ENCODE peak calls at places on chromosomes 13 and 19, in four cellular contexts. N is WTC11, Z is SK-N-SH, V is H1. M is an unnamed sample.

GRCh38 chr13:80740076-80740475 is 399.1 kb upstream of the SPRY2 start:
- DNase-seq in N (no peak), Z (no peak), V (no peak), M (no peak)

GRCh38 chr13:36848228-36848982 is 29.4 kb downstream of the RFXAP start:
- DNase-seq in N (peak), Z (peak), V (peak), M (no peak)

GRCh38 chr19:31461814-31462539 is 112.7 kb upstream of the TSHZ3 start:
- DNase-seq in N (no peak), Z (no peak), V (no peak), M (no peak)

GRCh38 chr13:85009447-85009846 is 789.8 kb downstream of the SLITRK6 start:
- DNase-seq in N (no peak), Z (no peak), V (no peak), M (no peak)

GRCh38 chr13:53238241-53238640 is 209.6 kb downstream of the OLFM4 start:
- DNase-seq in N (peak), Z (no peak), V (no peak), M (no peak)

GRCh38 chr19:2680808-2681207 is 21.7 kb downstream of the GNG7 start:
- DNase-seq in N (no peak), Z (no peak), V (no peak), M (no peak)

GRCh38 chr13:59120297-59120843 is 1043.4 kb downstream of the DIAPH3 start:
- DNase-seq in N (no peak), Z (no peak), V (no peak), M (no peak)

GRCh38 chr19:47518139-47518538 is 3.3 kb upstream of the NAPA start:
- DNase-seq in N (no peak), Z (no peak), V (no peak), M (no peak)

GRCh38 chr13:114282143-114282685 is 813 bp downstream of the UPF3A start:
- DNase-seq in N (peak), Z (peak), V (peak), M (peak)

GRCh38 chr13:47085346-47085745 is 188.5 kb upstream of the HTR2A start:
- DNase-seq in N (no peak), Z (no peak), V (no peak), M (no peak)

GRCh38 chr19:51097166-51097736 is 11.0 kb downstream of the CTU1 start:
- DNase-seq in N (peak), Z (peak), V (peak), M (peak)

GRCh38 chr13:23790591-23791170 is 98.5 kb downstream of the MIPEP start:
- DNase-seq in N (no peak), Z (no peak), V (no peak), M (no peak)

GRCh38 chr13:67106502-67107057 is 123.6 kb downstream of the PCDH9 start:
- DNase-seq in N (no peak), Z (no peak), V (no peak), M (no peak)

GRCh38 chr19:52963229-52963760 is 614 bp upstream of the ZNF816 start:
- DNase-seq in N (peak), Z (peak), V (peak), M (peak)

GRCh38 chr19:15159251-15159650 is 41.5 kb downstream of the NOTCH3 start:
- DNase-seq in N (no peak), Z (no peak), V (no peak), M (no peak)

GRCh38 chr13:48728876-48729275 is 75.1 kb downstream of the CYSLTR2 start:
- DNase-seq in N (no peak), Z (no peak), V (no peak), M (no peak)

GRCh38 chr13:40408602-40409001 is 257.8 kb downstream of the FOXO1 start:
- DNase-seq in N (no peak), Z (no peak), V (no peak), M (no peak)

GRCh38 chr19:6672693-6673290 is 2.8 kb upstream of the TNFSF14 start:
- DNase-seq in N (no peak), Z (no peak), V (no peak), M (no peak)

GRCh38 chr13:84896128-84896527 is 903.1 kb downstream of the SLITRK6 start:
- DNase-seq in N (peak), Z (peak), V (peak), M (peak)

GRCh38 chr19:6739390-6739883 is at the start of gene TRIP10:
- DNase-seq in N (peak), Z (peak), V (peak), M (peak)

GRCh38 chr13:30998548-30999140 is 66.2 kb downstream of the TEX26 start:
- DNase-seq in N (no peak), Z (peak), V (no peak), M (no peak)

GRCh38 chr19:13082192-13083007 is 20.3 kb downstream of the LYL1 start:
- DNase-seq in N (peak), Z (peak), V (no peak), M (peak)

GRCh38 chr19:18346091-18346490 is 5.7 kb downstream of the PGPEP1 start:
- DNase-seq in N (peak), Z (no peak), V (peak), M (no peak)

GRCh38 chr13:73261739-73262216 is 203.0 kb downstream of the KLF5 start:
- DNase-seq in N (no peak), Z (no peak), V (no peak), M (no peak)

GRCh38 chr13:71962735-71963134 is 95.7 kb upstream of the DACH1 start:
- DNase-seq in N (no peak), Z (no peak), V (no peak), M (no peak)

GRCh38 chr13:35472308-35473008 is 4.0 kb downstream of the MAB21L1 start:
- DNase-seq in N (no peak), Z (peak), V (no peak), M (no peak)

GRCh38 chr19:36213793-36214387 is 575 bp downstream of the ZNF565 start:
- DNase-seq in N (no peak), Z (no peak), V (no peak), M (peak)

DNA sequence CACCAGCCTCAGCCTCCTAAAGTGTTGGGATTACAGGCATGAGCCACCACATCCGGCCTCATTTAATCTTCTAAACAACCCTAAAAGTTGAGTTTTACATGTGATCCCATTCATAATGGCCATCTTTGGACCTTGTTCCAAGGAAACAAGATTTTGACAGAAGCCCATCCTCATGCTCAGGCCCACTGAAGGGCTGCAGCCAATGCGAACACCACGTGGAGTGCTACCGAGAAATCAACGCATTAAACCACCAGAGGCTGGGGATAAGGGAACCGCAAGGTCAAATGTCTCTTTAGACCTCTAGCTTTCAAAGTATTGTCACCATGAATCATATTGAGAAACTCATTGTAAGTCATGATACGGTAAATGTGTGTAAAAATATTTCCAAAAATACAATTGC is 49.4 kb upstream of the DOCK9 start:
- DNase-seq in N (no peak), Z (no peak), V (no peak), M (no peak)
- TF ChIP-seq TEAD4 in N (no peak), Z (no peak), V (no peak), M (peak)

GRCh38 chr13:111337206-111337605 is 16.8 kb downstream of the TEX29 start:
- DNase-seq in N (no peak), Z (no peak), V (no peak), M (no peak)

GRCh38 chr13:111341886-111342285 is 21.4 kb downstream of the TEX29 start:
- DNase-seq in N (no peak), Z (no peak), V (no peak), M (no peak)

GRCh38 chr13:111338841-111339240 is 18.4 kb downstream of the TEX29 start:
- DNase-seq in N (no peak), Z (no peak), V (no peak), M (no peak)

GRCh38 chr13:111337741-111338140 is 17.3 kb downstream of the TEX29 start:
- DNase-seq in N (no peak), Z (no peak), V (no peak), M (no peak)

GRCh38 chr13:111339366-111340143 is 19.1 kb downstream of the TEX29 start:
- DNase-seq in N (no peak), Z (no peak), V (no peak), M (no peak)
- TF ChIP-seq MAX in N (no peak), Z (no peak), V (no peak), M (no peak)

DNA sequence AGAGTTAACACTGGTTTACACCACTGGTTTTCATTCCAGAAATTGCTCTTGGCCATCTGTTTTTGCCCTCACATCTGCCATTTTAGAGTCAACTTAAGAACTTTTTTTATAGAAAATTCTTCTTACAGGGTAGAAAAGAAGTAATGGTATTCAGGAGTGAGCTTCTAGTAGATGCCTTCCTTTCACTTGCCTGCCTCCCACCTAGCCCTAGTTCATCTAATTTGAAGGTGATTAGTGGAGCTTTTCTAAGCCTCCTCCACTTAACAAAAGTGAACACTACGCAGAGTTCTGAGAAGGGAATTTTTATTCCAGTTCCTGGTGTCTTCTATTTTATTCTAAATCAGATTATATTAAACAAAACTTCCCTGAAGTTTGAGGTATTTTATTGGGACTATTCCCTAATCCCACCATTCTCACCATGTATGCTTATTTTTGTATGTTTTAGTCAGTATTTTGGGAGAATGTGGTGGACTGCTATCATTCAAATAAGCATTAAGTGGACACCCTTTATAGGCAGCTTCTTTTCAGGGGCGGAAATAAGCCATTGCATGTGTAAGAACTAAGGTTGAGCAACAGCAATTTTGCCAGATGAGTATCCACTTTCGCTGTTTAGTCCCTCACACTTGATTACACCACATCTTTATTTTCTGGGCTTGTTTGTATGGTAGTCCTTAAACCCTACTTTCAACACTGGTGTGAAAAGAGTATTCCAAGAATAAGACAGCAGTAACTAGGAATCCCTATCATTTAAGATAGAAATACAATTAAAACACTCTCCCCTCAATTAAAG is 156.9 kb downstream of the ENOX1 start:
- DNase-seq in N (no peak), Z (no peak), V (no peak), M (no peak)
- TF ChIP-seq TEAD4 in N (no peak), Z (no peak), V (no peak), M (no peak)

GRCh38 chr13:27000686-27001085 is 170.9 kb downstream of the USP12 start:
- DNase-seq in N (no peak), Z (no peak), V (no peak), M (no peak)

GRCh38 chr13:26996965-26997752 is 174.5 kb downstream of the USP12 start:
- DNase-seq in N (no peak), Z (no peak), V (no peak), M (no peak)

GRCh38 chr13:26995159-26995558 is 176.5 kb downstream of the USP12 start:
- DNase-seq in N (no peak), Z (no peak), V (no peak), M (no peak)

GRCh38 chr13:26999499-26999898 is 172.1 kb downstream of the USP12 start:
- DNase-seq in N (no peak), Z (no peak), V (no peak), M (no peak)

DNA sequence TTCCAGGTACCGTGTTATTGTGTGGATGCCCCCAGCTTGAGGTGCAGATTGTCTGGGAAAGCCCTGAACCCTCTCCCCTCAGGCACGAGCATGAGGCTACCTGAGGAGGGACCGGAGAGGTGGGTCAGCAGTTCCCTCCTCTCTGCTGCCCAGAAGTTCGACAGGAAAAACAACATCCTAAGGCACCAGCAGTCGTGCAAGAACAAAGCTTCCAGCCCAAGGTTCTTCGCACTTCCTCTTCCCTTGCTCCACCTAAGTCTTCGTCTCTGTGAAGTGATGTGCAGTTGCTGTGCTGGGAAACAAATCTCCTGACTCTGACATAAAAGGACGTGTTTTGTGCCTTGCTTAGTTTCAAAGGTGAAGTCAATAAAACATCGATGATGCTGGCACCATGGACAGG is 173.3 kb downstream of the USP12 start:
- DNase-seq in N (no peak), Z (no peak), V (no peak), M (no peak)
- TF ChIP-seq MAX in N (no peak), Z (no peak), V (no peak), M (no peak)

GRCh38 chr13:74452881-74453280 is 318.7 kb upstream of the KLF12 start:
- DNase-seq in N (no peak), Z (no peak), V (no peak), M (no peak)

GRCh38 chr13:74450525-74450845 is 316.3 kb upstream of the KLF12 start:
- DNase-seq in N (no peak), Z (no peak), V (no peak), M (no peak)

GRCh38 chr13:74449811-74450524 is 315.8 kb upstream of the KLF12 start:
- DNase-seq in N (no peak), Z (no peak), V (no peak), M (no peak)

GRCh38 chr13:74452176-74452575 is 318.0 kb upstream of the KLF12 start:
- DNase-seq in N (no peak), Z (no peak), V (no peak), M (no peak)

DNA sequence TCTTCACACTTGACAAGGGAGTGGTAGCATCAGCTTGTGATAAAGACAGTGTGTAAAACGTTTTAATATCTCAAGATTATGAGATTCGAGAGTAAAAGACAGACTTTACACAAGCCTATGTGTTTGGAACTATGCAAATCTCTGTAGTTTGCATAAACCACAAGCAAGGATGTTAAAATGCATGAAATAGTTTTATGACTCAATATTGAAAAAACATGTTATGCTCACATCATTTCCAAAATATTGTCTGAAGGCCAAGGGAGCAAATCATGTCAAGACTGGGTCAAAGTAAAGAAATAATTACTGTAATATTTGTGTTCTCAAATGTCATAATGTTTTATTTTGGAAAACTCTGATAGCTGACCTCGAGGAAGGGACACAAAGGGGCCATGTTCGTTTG is 316.8 kb upstream of the KLF12 start:
- DNase-seq in N (no peak), Z (no peak), V (no peak), M (no peak)
- TF ChIP-seq TEAD4 in N (no peak), Z (no peak), V (no peak), M (no peak)

DNA sequence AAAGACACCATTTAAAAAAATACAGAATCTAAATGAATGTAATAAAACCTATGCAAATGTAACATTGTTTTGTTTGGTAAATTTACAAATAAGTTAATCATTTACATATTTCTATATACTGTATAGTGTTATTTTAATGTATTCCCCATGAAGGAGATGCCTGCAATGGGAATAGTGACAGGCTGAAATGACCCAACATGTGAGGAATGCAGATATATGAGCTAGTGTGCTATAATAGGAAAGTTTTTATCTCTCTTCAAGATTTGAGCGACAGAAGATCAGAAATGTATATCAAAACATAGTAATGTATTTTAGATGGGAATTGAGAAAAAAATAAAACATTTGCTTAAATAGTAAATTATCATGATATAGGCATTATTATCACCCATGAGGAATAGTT is 570.1 kb downstream of the SLITRK1 start:
- DNase-seq in N (no peak), Z (no peak), V (no peak), M (no peak)
- TF ChIP-seq MAX in N (no peak), Z (no peak), V (no peak), M (no peak)

GRCh38 chr19:45205810-45206209 is 27.2 kb downstream of the BLOC1S3 start:
- DNase-seq in N (no peak), Z (no peak), V (no peak), M (no peak)

GRCh38 chr19:45195764-45196163 is 17.2 kb downstream of the BLOC1S3 start:
- DNase-seq in N (no peak), Z (no peak), V (no peak), M (peak)

GRCh38 chr19:45202637-45203036 is 24.1 kb downstream of the BLOC1S3 start:
- DNase-seq in N (no peak), Z (no peak), V (no peak), M (no peak)

GRCh38 chr19:45206328-45206727 is 27.7 kb downstream of the BLOC1S3 start:
- DNase-seq in N (no peak), Z (no peak), V (no peak), M (no peak)

GRCh38 chr19:45200614-45201013 is 22.0 kb downstream of the BLOC1S3 start:
- DNase-seq in N (peak), Z (no peak), V (peak), M (peak)
- TF ChIP-seq TEAD4 in N (no peak), Z (no peak), V (no peak), M (no peak)